ENCODE peak calls at places on chromosomes 11 and 22, in four cellular contexts. Z is K562, J is GM12878, P is H1. H is an unnamed sample.

GRCh38 chr11:104918113-104918824 is 20.0 kb upstream of the CASP12 start:
- DNase-seq in Z (no peak), J (no peak), P (no peak), H (peak)

GRCh38 chr22:30078320-30079311 is 1.6 kb upstream of the HORMAD2 start:
- DNase-seq in P (no peak), Z (no peak), J (peak), H (no peak)

GRCh38 chr11:36500315-36500721 is 9.8 kb downstream of the TRAF6 start:
- DNase-seq in Z (no peak), J (no peak), P (no peak), H (peak)

GRCh38 chr11:369336-370018 is at the start of gene B4GALNT4:
- DNase-seq in Z (peak), J (no peak), P (no peak), H (peak)

GRCh38 chr11:66600219-66600923 is 7.4 kb downstream of the CCS start:
- DNase-seq in J (no peak), P (no peak), Z (peak), H (peak)

GRCh38 chr11:95514386-95515145 is 275.0 kb downstream of the FAM76B start:
- DNase-seq in Z (no peak), J (no peak), P (no peak), H (no peak)

GRCh38 chr11:1003159-1003558 is 33.4 kb downstream of the MUC6 start:
- DNase-seq in J (no peak), P (no peak), Z (no peak), H (no peak)

GRCh38 chr11:102493524-102493923 is 37.0 kb downstream of the MMP7 start:
- DNase-seq in P (no peak), Z (no peak), J (no peak), H (no peak)

GRCh38 chr11:65078151-65078550 is 5.7 kb downstream of the CDCA5 start:
- DNase-seq in Z (peak), J (no peak), P (peak), H (peak)

GRCh38 chr11:116420770-116421528 is 351.8 kb downstream of the BUD13 start:
- DNase-seq in J (no peak), Z (no peak), P (no peak), H (no peak)

GRCh38 chr22:26194877-26195276 is 25.6 kb downstream of the SEZ6L start:
- DNase-seq in Z (no peak), P (no peak), J (no peak), H (no peak)

GRCh38 chr22:26199665-26200064 is 30.4 kb downstream of the SEZ6L start:
- DNase-seq in Z (no peak), J (no peak), P (no peak), H (no peak)

GRCh38 chr22:26196657-26197056 is 27.4 kb downstream of the SEZ6L start:
- DNase-seq in P (no peak), J (no peak), Z (no peak), H (no peak)

GRCh38 chr22:26197427-26197826 is 28.2 kb downstream of the SEZ6L start:
- DNase-seq in J (no peak), Z (no peak), P (no peak), H (no peak)

DNA sequence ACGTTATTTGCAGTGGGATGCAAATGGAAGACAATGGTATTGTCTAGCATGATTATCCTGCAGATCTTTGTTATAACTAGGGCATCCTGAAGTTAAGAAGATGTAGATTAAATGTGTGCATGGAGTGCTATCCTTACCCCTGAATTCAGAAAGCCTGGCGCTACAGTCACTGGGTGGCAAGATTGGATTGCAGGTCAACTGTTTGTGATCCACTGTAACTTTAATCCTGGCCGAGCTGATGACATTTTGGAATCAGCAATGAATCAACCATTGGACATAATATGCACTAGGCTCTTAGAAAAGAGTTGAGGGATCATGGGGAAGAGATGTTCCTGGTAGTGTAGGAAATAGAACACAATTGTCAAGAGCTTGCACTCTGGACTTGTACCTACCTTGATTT is 25.1 kb downstream of the SEZ6L start:
- DNase-seq in P (no peak), J (no peak), Z (no peak), H (no peak)
- TF ChIP-seq CHD1 in P (no peak), J (no peak), Z (no peak), H (no peak)

DNA sequence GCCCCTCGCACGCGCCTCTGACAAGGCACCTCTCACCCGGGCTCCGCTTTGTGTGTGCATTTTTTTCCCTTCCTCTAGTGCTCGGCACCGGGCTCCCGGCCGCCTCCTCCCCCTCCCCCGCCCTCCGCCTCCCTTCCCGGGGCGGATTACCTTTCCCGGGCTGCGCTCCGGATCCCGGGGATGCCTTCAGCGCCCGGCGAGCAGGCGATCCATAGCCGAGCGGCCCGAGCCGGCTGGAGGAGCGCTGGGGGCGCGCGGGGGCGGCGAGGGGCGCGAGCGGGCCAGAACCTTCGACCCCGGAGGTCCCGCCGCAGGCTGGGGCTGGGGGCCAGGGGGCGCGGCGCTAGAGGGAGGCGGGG is 282 bp downstream of the MPPED2 start:
- DNase-seq in Z (no peak), P (no peak), J (no peak), H (no peak)
- TF ChIP-seq CHD1 in Z (no peak), P (no peak), J (no peak), H (no peak)

GRCh38 chr22:50497093-50497492 is 10.4 kb downstream of the LMF2 start:
- DNase-seq in P (no peak), Z (no peak), J (no peak), H (no peak)
- TF ChIP-seq CHD1 in P (no peak), Z (no peak), J (no peak), H (no peak)

DNA sequence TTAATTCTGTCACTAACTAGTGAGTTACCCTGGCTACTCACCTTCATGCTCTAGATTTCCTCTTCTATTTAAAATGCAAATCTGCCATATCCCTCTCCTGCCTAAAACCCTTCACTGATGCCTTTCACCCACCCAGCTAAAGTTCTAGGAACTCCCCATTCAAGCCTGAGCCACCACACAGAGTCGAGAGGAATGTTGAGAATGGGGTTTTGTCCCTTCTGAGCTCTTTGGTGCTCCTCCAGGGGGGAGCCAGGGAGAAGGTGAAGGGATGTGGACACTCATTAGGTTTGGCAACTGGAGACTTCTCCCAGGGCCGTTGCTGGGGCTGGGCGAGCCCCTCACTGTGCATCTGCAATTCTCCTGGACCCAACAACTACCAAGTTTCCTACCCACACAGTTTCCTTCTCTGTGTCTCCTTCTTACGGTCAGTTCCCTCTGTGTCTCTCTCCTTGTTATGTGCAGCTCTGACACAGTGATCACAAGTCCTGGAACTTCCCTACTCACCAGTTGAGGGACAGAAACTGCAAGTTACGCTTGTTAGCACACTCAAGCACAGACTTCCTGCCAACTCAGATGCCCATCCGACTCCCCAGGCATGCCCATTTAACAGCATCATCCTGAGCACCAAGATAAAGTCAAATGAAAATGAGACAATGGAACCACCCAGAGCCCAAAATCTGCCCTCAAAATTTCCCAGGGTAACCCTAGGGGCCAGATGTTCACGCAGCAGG is 6.5 kb upstream of the IL10RA start:
- DNase-seq in P (peak), Z (no peak), J (peak), H (no peak)
- TF ChIP-seq CHD1 in P (no peak), Z (no peak), J (no peak), H (no peak)

GRCh38 chr11:30312243-30312642 is 10.7 kb upstream of the ARL14EP start:
- DNase-seq in P (no peak), Z (no peak), J (no peak), H (no peak)

GRCh38 chr11:30314625-30315024 is 8.3 kb upstream of the ARL14EP start:
- DNase-seq in J (no peak), P (no peak), Z (no peak), H (peak)

GRCh38 chr11:30316237-30316636 is 6.7 kb upstream of the ARL14EP start:
- DNase-seq in J (no peak), P (no peak), Z (no peak), H (no peak)

GRCh38 chr11:30311189-30311588 is 11.7 kb upstream of the ARL14EP start:
- DNase-seq in Z (no peak), J (no peak), P (no peak), H (no peak)

DNA sequence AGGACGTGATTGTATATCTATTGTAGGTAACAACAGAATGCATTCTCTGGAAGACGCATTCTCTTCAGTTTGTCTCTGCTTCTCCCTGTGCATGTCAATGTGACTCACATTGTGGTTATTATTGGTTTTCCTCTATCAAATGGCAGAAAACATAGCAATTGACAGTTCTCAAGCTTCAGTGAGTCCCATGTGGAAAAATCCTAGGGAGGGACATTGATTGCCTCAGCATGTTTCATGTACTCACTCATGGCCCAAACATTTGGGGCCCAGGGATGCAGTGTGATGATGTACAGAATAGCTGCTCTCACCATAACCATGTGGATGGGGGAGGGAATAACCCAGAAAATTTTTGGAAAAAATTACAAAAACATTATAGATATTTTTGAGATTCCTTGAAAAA is 9.3 kb upstream of the ARL14EP start:
- DNase-seq in Z (no peak), J (no peak), P (no peak), H (no peak)
- TF ChIP-seq CHD1 in Z (no peak), J (no peak), P (no peak), H (no peak)